ENCODE peak calls at places on chromosomes 7 and 10, in four cellular contexts. Z is DMS79 treated with DMSO at 0.1 percent for 48 hours, E is AG09309, A is GDM1. B is an unnamed sample.

GRCh38 chr10:36188461-36188860 is 546.4 kb upstream of the FZD8 start:
- DNase-seq in Z (no peak), E (no peak), A (no peak), B (peak)

GRCh38 chr10:103470755-103471653 is 8.0 kb downstream of the CALHM3 start:
- DNase-seq in Z (no peak), E (no peak), A (peak), B (no peak)

GRCh38 chr7:44104880-44105771 is 981 bp downstream of the AEBP1 start:
- DNase-seq in Z (peak), E (peak), A (no peak), B (no peak)

GRCh38 chr7:135758531-135758932 is 9.9 kb upstream of the FAM180A start:
- DNase-seq in Z (no peak), E (no peak), A (no peak), B (no peak)

GRCh38 chr10:110850990-110851389 is 20.7 kb upstream of the PDCD4 start:
- DNase-seq in Z (peak), E (no peak), A (peak), B (no peak)

GRCh38 chr7:14009453-14010418 is 20.3 kb upstream of the ETV1 start:
- DNase-seq in Z (no peak), E (no peak), A (no peak), B (no peak)

GRCh38 chr7:151794508-151795167 is 82.3 kb downstream of the PRKAG2 start:
- DNase-seq in Z (no peak), E (no peak), A (no peak), B (no peak)

GRCh38 chr7:158829021-158829341 is 328 bp downstream of the ESYT2 start:
- DNase-seq in Z (peak), E (no peak), A (peak), B (peak)

GRCh38 chr7:116952640-116953371 is 495 bp upstream of the ST7 start:
- DNase-seq in Z (peak), E (no peak), A (no peak), B (peak)

GRCh38 chr10:119344381-119344780 is 137.0 kb downstream of the GRK5 start:
- DNase-seq in Z (no peak), E (no peak), A (no peak), B (no peak)

GRCh38 chr7:76302299-76303056 is at the start of gene HSPB1:
- DNase-seq in Z (peak), E (no peak), A (peak), B (peak)

GRCh38 chr7:143975617-143976016 is 21.0 kb downstream of the OR2F1 start:
- DNase-seq in Z (no peak), E (no peak), A (no peak), B (no peak)

GRCh38 chr7:46603780-46604725 is 683.0 kb upstream of the IGFBP3 start:
- DNase-seq in Z (no peak), E (no peak), A (no peak), B (no peak)

GRCh38 chr10:52314007-52314821 is at the start of gene DKK1:
- DNase-seq in Z (no peak), E (peak), A (no peak), B (no peak)

GRCh38 chr7:124250297-124251034 is 217.6 kb upstream of the TMEM229A start:
- DNase-seq in Z (no peak), E (no peak), A (no peak), B (no peak)

GRCh38 chr7:87426160-87426559 is 49.3 kb downstream of the ABCB4 start:
- DNase-seq in Z (no peak), E (no peak), A (no peak), B (no peak)

GRCh38 chr10:118241229-118242137 is 100.6 kb downstream of the FAM204A start:
- DNase-seq in Z (peak), E (peak), A (peak), B (peak)

GRCh38 chr7:65978891-65979582 is 3.0 kb downstream of the GUSB start:
- DNase-seq in Z (no peak), E (no peak), A (no peak), B (no peak)

GRCh38 chr10:125849448-125849847 is 26.1 kb downstream of the BCCIP start:
- DNase-seq in Z (no peak), E (no peak), A (no peak), B (no peak)

GRCh38 chr7:131293018-131293417 is 34.7 kb upstream of the MKLN1 start:
- DNase-seq in Z (no peak), E (peak), A (no peak), B (no peak)

GRCh38 chr10:101658910-101659309 is 36.1 kb downstream of the FBXW4 start:
- DNase-seq in Z (no peak), E (no peak), A (no peak), B (no peak)

GRCh38 chr10:133279266-133279960 is 2.7 kb upstream of the ADAM8 start:
- DNase-seq in Z (no peak), E (no peak), A (no peak), B (no peak)

GRCh38 chr7:100991631-100992030 is 22.3 kb downstream of the MUC12 start:
- DNase-seq in Z (no peak), E (no peak), A (no peak), B (no peak)

GRCh38 chr7:73437699-73438416 is 4.3 kb downstream of the FZD9 start:
- DNase-seq in Z (no peak), E (no peak), A (no peak), B (no peak)

B was measured in NCI-H2081.